ENCODE peak calls at places on chromosomes 6 and 20, in seven cellular contexts. One of them, this sample, is unnamed.

GRCh38 chr6:158031445-158032353 is 50.0 kb downstream of the SYNJ2 start:
- DNase-seq in H9: no peak
- DNase-seq in Calu3: peak
- DNase-seq in stimulated activated CD4-positive, alpha-beta T cell treated with anti-CD3 and anti-CD28 coated beads, Interleukin-15, amount 100 ng/mL, for 24 hours: peak
- DNase-seq in SHP77: no peak
- DNase-seq in putamen: no peak
- DNase-seq in NCI-H526 treated with DMSO at 0.1 percent for 48 hours: no peak
- DNase-seq in this sample: no peak

GRCh38 chr6:112245511-112246203 is 8.7 kb downstream of the LAMA4 start:
- DNase-seq in putamen: no peak
- DNase-seq in stimulated activated CD4-positive, alpha-beta T cell treated with anti-CD3 and anti-CD28 coated beads, Interleukin-15, amount 100 ng/mL, for 24 hours: no peak
- DNase-seq in SHP77: no peak
- DNase-seq in H9: no peak
- DNase-seq in NCI-H526 treated with DMSO at 0.1 percent for 48 hours: peak
- DNase-seq in Calu3: no peak
- DNase-seq in this sample: no peak

GRCh38 chr6:156821707-156822106 is 44.5 kb downstream of the ARID1B start:
- DNase-seq in stimulated activated CD4-positive, alpha-beta T cell treated with anti-CD3 and anti-CD28 coated beads, Interleukin-15, amount 100 ng/mL, for 24 hours: no peak
- DNase-seq in SHP77: no peak
- DNase-seq in putamen: no peak
- DNase-seq in H9: no peak
- DNase-seq in NCI-H526 treated with DMSO at 0.1 percent for 48 hours: no peak
- DNase-seq in Calu3: no peak
- DNase-seq in this sample: no peak

GRCh38 chr6:157366648-157367047 is 14.3 kb upstream of the ZDHHC14 start:
- DNase-seq in Calu3: no peak
- DNase-seq in NCI-H526 treated with DMSO at 0.1 percent for 48 hours: no peak
- DNase-seq in SHP77: no peak
- DNase-seq in H9: peak
- DNase-seq in putamen: no peak
- DNase-seq in stimulated activated CD4-positive, alpha-beta T cell treated with anti-CD3 and anti-CD28 coated beads, Interleukin-15, amount 100 ng/mL, for 24 hours: no peak
- DNase-seq in this sample: no peak

GRCh38 chr20:35669681-35670080 is 5.0 kb upstream of the CPNE1 start:
- DNase-seq in stimulated activated CD4-positive, alpha-beta T cell treated with anti-CD3 and anti-CD28 coated beads, Interleukin-15, amount 100 ng/mL, for 24 hours: no peak
- DNase-seq in H9: no peak
- DNase-seq in Calu3: no peak
- DNase-seq in SHP77: no peak
- DNase-seq in putamen: no peak
- DNase-seq in NCI-H526 treated with DMSO at 0.1 percent for 48 hours: no peak
- DNase-seq in this sample: no peak

GRCh38 chr6:155327326-155328073 is 13.2 kb upstream of the TFB1M start:
- DNase-seq in stimulated activated CD4-positive, alpha-beta T cell treated with anti-CD3 and anti-CD28 coated beads, Interleukin-15, amount 100 ng/mL, for 24 hours: peak
- DNase-seq in SHP77: peak
- DNase-seq in H9: no peak
- DNase-seq in Calu3: peak
- DNase-seq in putamen: peak
- DNase-seq in NCI-H526 treated with DMSO at 0.1 percent for 48 hours: peak
- DNase-seq in this sample: peak

GRCh38 chr20:40715491-40715890 is 26.5 kb upstream of the MAFB start:
- DNase-seq in Calu3: no peak
- DNase-seq in stimulated activated CD4-positive, alpha-beta T cell treated with anti-CD3 and anti-CD28 coated beads, Interleukin-15, amount 100 ng/mL, for 24 hours: no peak
- DNase-seq in NCI-H526 treated with DMSO at 0.1 percent for 48 hours: no peak
- DNase-seq in putamen: no peak
- DNase-seq in H9: no peak
- DNase-seq in SHP77: no peak
- DNase-seq in this sample: no peak

GRCh38 chr20:56628873-56629463 is at the start of gene TFAP2C:
- DNase-seq in stimulated activated CD4-positive, alpha-beta T cell treated with anti-CD3 and anti-CD28 coated beads, Interleukin-15, amount 100 ng/mL, for 24 hours: peak
- DNase-seq in SHP77: no peak
- DNase-seq in Calu3: peak
- DNase-seq in NCI-H526 treated with DMSO at 0.1 percent for 48 hours: peak
- DNase-seq in putamen: no peak
- DNase-seq in H9: peak
- DNase-seq in this sample: peak

GRCh38 chr6:118625833-118626232 is 25.6 kb downstream of the CEP85L start:
- DNase-seq in putamen: no peak
- DNase-seq in Calu3: no peak
- DNase-seq in SHP77: no peak
- DNase-seq in stimulated activated CD4-positive, alpha-beta T cell treated with anti-CD3 and anti-CD28 coated beads, Interleukin-15, amount 100 ng/mL, for 24 hours: no peak
- DNase-seq in H9: no peak
- DNase-seq in NCI-H526 treated with DMSO at 0.1 percent for 48 hours: no peak
- DNase-seq in this sample: no peak